ENCODE peak calls at places on chromosomes 3 and 15, in ten cellular contexts. One of them, this sample, is unnamed.

GRCh38 chr15:61146643-61147230 is 82.4 kb downstream of the RORA start:
- DNase-seq in A673: peak
- DNase-seq in right lobe of liver: no peak
- DNase-seq in stimulated activated CD4-positive, alpha-beta T cell treated with anti-CD3 and anti-CD28 coated beads, Interleukin-2, amount 100 ng/mL, for 48 hours: no peak
- DNase-seq in IMR-90: no peak
- DNase-seq in EH: no peak
- DNase-seq in BJ: no peak
- DNase-seq in fibroblast of lung: no peak
- DNase-seq in T47D: no peak
- DNase-seq in hepatic stellate cell: no peak
- DNase-seq in this sample: no peak

GRCh38 chr15:60731583-60732130 is 252.7 kb upstream of the ICE2 start:
- DNase-seq in right lobe of liver: no peak
- DNase-seq in IMR-90: no peak
- DNase-seq in fibroblast of lung: no peak
- DNase-seq in BJ: no peak
- DNase-seq in hepatic stellate cell: no peak
- DNase-seq in stimulated activated CD4-positive, alpha-beta T cell treated with anti-CD3 and anti-CD28 coated beads, Interleukin-2, amount 100 ng/mL, for 48 hours: no peak
- DNase-seq in A673: no peak
- DNase-seq in T47D: no peak
- DNase-seq in EH: no peak
- DNase-seq in this sample: no peak

GRCh38 chr15:88649286-88649733 is 10.5 kb downstream of the ISG20 start:
- DNase-seq in IMR-90: peak
- DNase-seq in right lobe of liver: no peak
- DNase-seq in stimulated activated CD4-positive, alpha-beta T cell treated with anti-CD3 and anti-CD28 coated beads, Interleukin-2, amount 100 ng/mL, for 48 hours: peak
- DNase-seq in A673: peak
- DNase-seq in fibroblast of lung: peak
- DNase-seq in hepatic stellate cell: peak
- DNase-seq in EH: peak
- DNase-seq in T47D: no peak
- DNase-seq in BJ: peak
- DNase-seq in this sample: peak

GRCh38 chr15:91216000-91216399 is 115.9 kb downstream of the SV2B start:
- DNase-seq in right lobe of liver: no peak
- DNase-seq in BJ: no peak
- DNase-seq in EH: no peak
- DNase-seq in T47D: no peak
- DNase-seq in A673: no peak
- DNase-seq in fibroblast of lung: no peak
- DNase-seq in stimulated activated CD4-positive, alpha-beta T cell treated with anti-CD3 and anti-CD28 coated beads, Interleukin-2, amount 100 ng/mL, for 48 hours: no peak
- DNase-seq in IMR-90: no peak
- DNase-seq in hepatic stellate cell: no peak
- DNase-seq in this sample: no peak

GRCh38 chr3:11379238-11379823 is 107.1 kb downstream of the ATG7 start:
- DNase-seq in fibroblast of lung: peak
- DNase-seq in A673: peak
- DNase-seq in BJ: peak
- DNase-seq in hepatic stellate cell: peak
- DNase-seq in T47D: no peak
- DNase-seq in EH: peak
- DNase-seq in IMR-90: peak
- DNase-seq in right lobe of liver: no peak
- DNase-seq in stimulated activated CD4-positive, alpha-beta T cell treated with anti-CD3 and anti-CD28 coated beads, Interleukin-2, amount 100 ng/mL, for 48 hours: no peak
- DNase-seq in this sample: no peak

GRCh38 chr3:136675150-136675858 is 76.9 kb downstream of the STAG1 start:
- DNase-seq in hepatic stellate cell: no peak
- DNase-seq in BJ: no peak
- DNase-seq in right lobe of liver: no peak
- DNase-seq in IMR-90: no peak
- DNase-seq in fibroblast of lung: no peak
- DNase-seq in T47D: no peak
- DNase-seq in EH: no peak
- DNase-seq in A673: no peak
- DNase-seq in stimulated activated CD4-positive, alpha-beta T cell treated with anti-CD3 and anti-CD28 coated beads, Interleukin-2, amount 100 ng/mL, for 48 hours: no peak
- DNase-seq in this sample: no peak

GRCh38 chr3:8455451-8456117 is 46.0 kb upstream of the LMCD1 start:
- DNase-seq in hepatic stellate cell: no peak
- DNase-seq in IMR-90: no peak
- DNase-seq in T47D: no peak
- DNase-seq in fibroblast of lung: no peak
- DNase-seq in right lobe of liver: no peak
- DNase-seq in A673: no peak
- DNase-seq in BJ: no peak
- DNase-seq in EH: peak
- DNase-seq in stimulated activated CD4-positive, alpha-beta T cell treated with anti-CD3 and anti-CD28 coated beads, Interleukin-2, amount 100 ng/mL, for 48 hours: no peak
- DNase-seq in this sample: no peak

GRCh38 chr3:73432021-73432722 is 192.6 kb downstream of the PDZRN3 start:
- DNase-seq in EH: peak
- DNase-seq in T47D: no peak
- DNase-seq in right lobe of liver: no peak
- DNase-seq in A673: peak
- DNase-seq in BJ: no peak
- DNase-seq in fibroblast of lung: peak
- DNase-seq in hepatic stellate cell: peak
- DNase-seq in stimulated activated CD4-positive, alpha-beta T cell treated with anti-CD3 and anti-CD28 coated beads, Interleukin-2, amount 100 ng/mL, for 48 hours: no peak
- DNase-seq in IMR-90: peak
- DNase-seq in this sample: no peak

GRCh38 chr15:39793923-39794322 is 11.3 kb upstream of the FSIP1 start:
- DNase-seq in BJ: no peak
- DNase-seq in stimulated activated CD4-positive, alpha-beta T cell treated with anti-CD3 and anti-CD28 coated beads, Interleukin-2, amount 100 ng/mL, for 48 hours: no peak
- DNase-seq in hepatic stellate cell: no peak
- DNase-seq in T47D: no peak
- DNase-seq in EH: no peak
- DNase-seq in A673: no peak
- DNase-seq in right lobe of liver: no peak
- DNase-seq in fibroblast of lung: no peak
- DNase-seq in IMR-90: no peak
- DNase-seq in this sample: no peak

GRCh38 chr3:6262035-6262434 is 598.9 kb upstream of the GRM7 start:
- DNase-seq in T47D: no peak
- DNase-seq in IMR-90: no peak
- DNase-seq in BJ: no peak
- DNase-seq in hepatic stellate cell: no peak
- DNase-seq in stimulated activated CD4-positive, alpha-beta T cell treated with anti-CD3 and anti-CD28 coated beads, Interleukin-2, amount 100 ng/mL, for 48 hours: no peak
- DNase-seq in right lobe of liver: no peak
- DNase-seq in EH: no peak
- DNase-seq in A673: no peak
- DNase-seq in fibroblast of lung: no peak
- DNase-seq in this sample: no peak

GRCh38 chr3:180700941-180701340 is 21.7 kb upstream of the CCDC39 start:
- DNase-seq in BJ: no peak
- DNase-seq in T47D: no peak
- DNase-seq in fibroblast of lung: no peak
- DNase-seq in A673: no peak
- DNase-seq in hepatic stellate cell: no peak
- DNase-seq in stimulated activated CD4-positive, alpha-beta T cell treated with anti-CD3 and anti-CD28 coated beads, Interleukin-2, amount 100 ng/mL, for 48 hours: no peak
- DNase-seq in right lobe of liver: no peak
- DNase-seq in EH: no peak
- DNase-seq in IMR-90: no peak
- DNase-seq in this sample: no peak

GRCh38 chr3:151268267-151269235 is 9.8 kb downstream of the P2RY14 start:
- DNase-seq in right lobe of liver: no peak
- DNase-seq in T47D: no peak
- DNase-seq in IMR-90: peak
- DNase-seq in EH: no peak
- DNase-seq in stimulated activated CD4-positive, alpha-beta T cell treated with anti-CD3 and anti-CD28 coated beads, Interleukin-2, amount 100 ng/mL, for 48 hours: peak
- DNase-seq in fibroblast of lung: no peak
- DNase-seq in hepatic stellate cell: no peak
- DNase-seq in A673: no peak
- DNase-seq in BJ: no peak
- DNase-seq in this sample: no peak

GRCh38 chr3:105197863-105198262 is 168.8 kb upstream of the ALCAM start:
- DNase-seq in right lobe of liver: no peak
- DNase-seq in hepatic stellate cell: no peak
- DNase-seq in BJ: no peak
- DNase-seq in stimulated activated CD4-positive, alpha-beta T cell treated with anti-CD3 and anti-CD28 coated beads, Interleukin-2, amount 100 ng/mL, for 48 hours: no peak
- DNase-seq in fibroblast of lung: no peak
- DNase-seq in EH: no peak
- DNase-seq in IMR-90: no peak
- DNase-seq in A673: no peak
- DNase-seq in T47D: no peak
- DNase-seq in this sample: no peak

GRCh38 chr3:133927543-133928066 is 31.9 kb upstream of the RAB6B start:
- DNase-seq in hepatic stellate cell: peak
- DNase-seq in A673: peak
- DNase-seq in EH: peak
- DNase-seq in fibroblast of lung: peak
- DNase-seq in stimulated activated CD4-positive, alpha-beta T cell treated with anti-CD3 and anti-CD28 coated beads, Interleukin-2, amount 100 ng/mL, for 48 hours: peak
- DNase-seq in right lobe of liver: peak
- DNase-seq in T47D: peak
- DNase-seq in IMR-90: no peak
- DNase-seq in BJ: no peak
- DNase-seq in this sample: peak